ENCODE peak calls at places on chromosomes 5 and 9, in nine cellular contexts. A is cardiac fibroblast; B is CD8-positive, alpha-beta T cell; X is adrenal gland; Y is A549; N is K562; Z is choroid plexus epithelial cell; Q is astrocyte; S is GM23338. D is an unnamed sample.

GRCh38 chr5:172716796-172717313 is 54.1 kb downstream of the DUSP1 start:
- DNase-seq in A (peak; percentile 90), X (peak; percentile 70), Q (peak; percentile 52), Z (peak; percentile 88), S (peak; percentile 87), Y (peak; percentile 75), B (peak; percentile 73), N (peak; percentile 84), D (peak; percentile 17)

GRCh38 chr9:125430161-125430485 is 168.5 kb downstream of the GAPVD1 start:
- DNase-seq in X (no peak), Z (no peak), N (no peak), S (no peak), B (no peak), A (no peak), Q (no peak), Y (no peak), D (no peak)

GRCh38 chr9:85401998-85402397 is 339.8 kb downstream of the AGTPBP1 start:
- DNase-seq in Q (peak; percentile 54), B (no peak), N (no peak), Y (no peak), S (no peak), A (no peak), X (no peak), Z (no peak), D (peak; percentile 79)

GRCh38 chr9:116547729-116548426 is 139.2 kb upstream of the TRIM32 start:
- DNase-seq in X (peak; percentile 80), Q (no peak), Z (no peak), A (no peak), N (no peak), S (peak; percentile 20), Y (no peak), B (no peak), D (no peak)

GRCh38 chr5:100616981-100617380 is 81.8 kb downstream of the FAM174A start:
- DNase-seq in A (no peak), S (no peak), Q (no peak), X (no peak), N (no peak), Y (no peak), Z (no peak), B (no peak), D (no peak)

GRCh38 chr5:157563373-157564148 is 12.0 kb downstream of the ADAM19 start:
- DNase-seq in Q (peak; percentile 98), Y (no peak), N (no peak), B (no peak), S (no peak), Z (peak; percentile 79), X (peak; percentile 74), A (peak; percentile 93), D (no peak)

GRCh38 chr5:19342942-19343341 is 645.1 kb downstream of the CDH18 start:
- DNase-seq in A (no peak), X (no peak), Z (no peak), Y (no peak), S (no peak), B (no peak), Q (no peak), N (no peak), D (no peak)

GRCh38 chr5:142726188-142726731 is 40.4 kb upstream of the FGF1 start:
- DNase-seq in N (no peak), Q (peak; percentile 84), X (no peak), Z (peak; percentile 95), S (no peak), Y (no peak), A (peak; percentile 89), B (no peak), D (no peak)

GRCh38 chr9:88767504-88767790 is 223.8 kb upstream of the S1PR3 start:
- DNase-seq in A (no peak), B (no peak), Y (no peak), S (no peak), Z (no peak), N (no peak), Q (no peak), X (no peak), D (no peak)

GRCh38 chr5:123496892-123497291 is 15.1 kb upstream of the CSNK1G3 start:
- DNase-seq in Q (peak; percentile 83), Y (no peak), N (peak; percentile 13), X (no peak), S (no peak), B (no peak), Z (peak; percentile 60), A (peak; percentile 14), D (no peak)

GRCh38 chr5:140311011-140311467 is 8.1 kb upstream of the PFDN1 start:
- DNase-seq in B (no peak), S (no peak), Q (peak; percentile 96), N (peak; percentile 74), X (peak; percentile 43), A (peak; percentile 86), Z (peak; percentile 85), Y (no peak), D (no peak)

GRCh38 chr5:78547731-78548189 is 100.8 kb downstream of the LHFPL2 start:
- DNase-seq in X (peak; percentile 62), S (no peak), Q (peak; percentile 68), Y (no peak), Z (peak; percentile 93), B (no peak), A (peak; percentile 100), N (no peak), D (no peak)

GRCh38 chr5:78546597-78546996 is 102.0 kb downstream of the LHFPL2 start:
- DNase-seq in Q (no peak), B (no peak), X (no peak), S (no peak), Y (no peak), N (no peak), Z (peak; percentile 50), A (no peak), D (no peak)

GRCh38 chr5:78545406-78545805 is 103.2 kb downstream of the LHFPL2 start:
- DNase-seq in Q (no peak), A (no peak), B (no peak), Z (no peak), N (no peak), X (no peak), Y (no peak), S (no peak), D (no peak)

GRCh38 chr5:78548216-78548615 is 100.4 kb downstream of the LHFPL2 start:
- DNase-seq in Y (no peak), N (no peak), Z (no peak), S (no peak), A (no peak), X (no peak), B (no peak), Q (no peak), D (no peak)

GRCh38 chr5:78547171-78547570 is 101.4 kb downstream of the LHFPL2 start:
- DNase-seq in Z (peak; percentile 70), X (no peak), S (no peak), A (no peak), Q (peak; percentile 72), N (no peak), B (no peak), Y (no peak), D (no peak)
- H3K4me3 ChIP-seq in Z (no peak overlapping the region), X (no peak overlapping the region), S (no peak overlapping the region), A (no peak overlapping the region), Q (no peak overlapping the region), N (no peak overlapping the region), B (no peak overlapping the region), Y (no peak overlapping the region), D (no peak overlapping the region)

GRCh38 chr5:170633235-170634041 is 129.6 kb downstream of the KCNIP1 start:
- DNase-seq in B (no peak), N (peak; percentile 55), Z (peak; percentile 90), S (peak; percentile 74), Y (peak; percentile 77), X (peak; percentile 91), A (peak; percentile 94), Q (peak; percentile 79), D (no peak)
- TF ChIP-seq CTCF in B (peak; percentile 57), N (no peak), Z (no peak), S (no peak), Y (no peak), X (no peak), A (no peak), Q (no peak), D (no peak)

GRCh38 chr5:21807953-21808352 is 1045.2 kb downstream of the CDH12 start:
- DNase-seq in N (no peak), Y (no peak), Z (peak; percentile 19), B (no peak), S (peak; percentile 21), X (no peak), A (no peak), Q (no peak), D (peak; percentile 63)

GRCh38 chr5:21806271-21806670 is 1046.9 kb downstream of the CDH12 start:
- DNase-seq in B (no peak), S (no peak), N (no peak), A (no peak), Z (no peak), Q (no peak), Y (no peak), X (no peak), D (no peak)

GRCh38 chr5:21806943-21807342 is 1046.2 kb downstream of the CDH12 start:
- DNase-seq in Z (peak; percentile 86), B (no peak), N (no peak), S (no peak), Q (no peak), A (peak; percentile 20), X (peak; percentile 27), Y (no peak), D (no peak)

GRCh38 chr5:21810737-21811316 is 1042.3 kb downstream of the CDH12 start:
- DNase-seq in X (no peak), N (peak; percentile 4), A (peak; percentile 24), B (no peak), Y (peak; percentile 4), S (peak; percentile 64), Q (peak; percentile 22), Z (peak; percentile 62), D (no peak)
- H3K4me3 ChIP-seq in X (no peak overlapping the region), N (no peak overlapping the region), A (no peak overlapping the region), B (no peak overlapping the region), Y (no peak overlapping the region), S (no peak overlapping the region), Q (no peak overlapping the region), Z (no peak overlapping the region), D (no peak overlapping the region)

DNA sequence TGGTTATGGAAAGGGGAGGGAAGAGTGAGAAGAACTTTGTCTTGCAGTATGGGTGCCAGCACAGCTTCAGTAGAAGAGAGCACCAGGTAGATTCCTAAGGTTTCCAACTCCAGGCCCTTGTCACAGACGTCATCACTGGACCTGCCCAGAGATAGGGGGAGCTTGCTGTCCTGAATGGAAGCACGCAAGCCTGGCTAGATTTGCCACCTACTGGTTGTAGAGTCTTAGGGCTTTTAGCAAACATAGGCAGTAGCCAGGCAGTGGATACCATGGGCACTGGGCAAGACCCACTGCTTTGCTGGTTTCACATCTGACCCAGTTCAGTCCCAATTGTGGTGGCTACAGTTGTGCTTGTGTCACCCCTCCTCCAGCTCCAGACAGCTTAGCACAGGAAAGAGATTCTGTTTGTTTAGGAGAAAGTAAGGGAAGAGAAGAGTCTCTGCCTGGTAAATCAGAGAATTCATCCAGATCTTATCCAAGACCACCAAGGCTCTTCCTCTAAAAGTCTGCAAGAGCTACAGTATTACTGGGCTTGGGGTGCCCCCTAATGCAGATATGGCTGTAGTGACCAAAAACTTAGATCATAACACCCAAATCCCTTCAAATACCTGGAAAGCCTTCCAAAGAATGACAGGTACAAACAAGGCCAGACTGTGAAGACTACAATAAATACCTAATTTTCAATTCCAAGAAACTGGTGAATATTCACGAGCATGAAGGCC is 158.9 kb downstream of the HINT1 start:
- DNase-seq in B (no peak), Y (no peak), X (no peak), S (peak; percentile 47), Z (peak; percentile 2), Q (no peak), A (no peak), N (no peak), D (no peak)
- TF ChIP-seq CTCF in B (no peak), Y (peak; percentile 16), X (no peak), S (peak; percentile 56), Z (no peak), Q (peak; percentile 9), A (no peak), N (peak; percentile 24), D (peak; percentile 20)

GRCh38 chr9:83299556-83299955 is 236.6 kb upstream of the RASEF start:
- DNase-seq in Q (peak; percentile 27), X (peak; percentile 89), A (peak; percentile 48), Y (peak; percentile 37), N (no peak), B (no peak), Z (peak; percentile 52), S (no peak), D (no peak)
- H3K4me3 ChIP-seq in Q (no peak overlapping the region), X (no peak overlapping the region), A (no peak overlapping the region), Y (no peak overlapping the region), N (no peak overlapping the region), B (no peak overlapping the region), Z (no peak overlapping the region), S (no peak overlapping the region), D (no peak overlapping the region)